ENCODE peak calls at places on chromosomes 3 and 15, in nine cellular contexts. T is upper lobe of left lung, C is suprapubic skin, F is K562, M is H1, S is sigmoid colon, B is GM12878, N is HCT116, E is prostate gland. Y is an unnamed sample.

GRCh38 chr3:15305366-15305844 is 27.0 kb downstream of the SH3BP5 start:
- DNase-seq in N (peak; percentile 31), B (no peak), M (no peak), F (peak; percentile 93), E (no peak), S (peak; percentile 56), T (peak; percentile 18), C (peak; percentile 40), Y (no peak)

GRCh38 chr15:100712226-100712625 is 109.8 kb downstream of the ASB7 start:
- DNase-seq in C (peak; percentile 59), N (no peak), E (no peak), B (no peak), F (no peak), T (no peak), S (peak; percentile 86), M (no peak), Y (no peak)

GRCh38 chr15:101642361-101642760 is 9.8 kb downstream of the TM2D3 start:
- DNase-seq in N (no peak), M (no peak), T (no peak), S (no peak), F (no peak), C (no peak), B (no peak), E (no peak), Y (no peak)

GRCh38 chr3:23490459-23490858 is 287.3 kb downstream of the UBE2E2 start:
- DNase-seq in N (no peak), C (no peak), F (no peak), E (no peak), B (no peak), T (no peak), S (no peak), M (no peak), Y (no peak)

GRCh38 chr3:149330609-149331008 is 2.8 kb downstream of the TM4SF18 start:
- DNase-seq in F (no peak), B (no peak), M (no peak), S (no peak), C (no peak), N (no peak), E (no peak), T (no peak), Y (no peak)

GRCh38 chr15:33675246-33675645 is 293.1 kb upstream of the CHRM5 start:
- DNase-seq in E (no peak), C (no peak), M (no peak), T (no peak), F (peak; percentile 39), B (no peak), S (no peak), N (peak; percentile 26), Y (peak; percentile 11)

GRCh38 chr15:45254405-45255293 is 2.6 kb downstream of the SLC28A2 start:
- DNase-seq in F (no peak), T (peak; percentile 43), N (no peak), E (no peak), M (no peak), S (no peak), C (no peak), B (no peak), Y (no peak)

GRCh38 chr15:79680721-79681120 is 216.1 kb downstream of the MTHFS start:
- DNase-seq in B (peak; percentile 8), M (no peak), S (no peak), N (no peak), E (no peak), C (no peak), T (no peak), F (no peak), Y (no peak)

GRCh38 chr3:100899440-100900091 is 93.7 kb downstream of the ABI3BP start:
- DNase-seq in T (no peak), B (peak; percentile 28), M (no peak), F (no peak), S (no peak), N (no peak), C (no peak), E (no peak), Y (no peak)

GRCh38 chr15:70323111-70323851 is 225.6 kb upstream of the TLE3 start:
- DNase-seq in M (peak; percentile 42), C (peak; percentile 84), F (no peak), E (peak; percentile 67), N (no peak), B (no peak), S (peak; percentile 93), T (no peak), Y (no peak)

GRCh38 chr3:71051259-71051595 is 532.3 kb downstream of the FOXP1 start:
- DNase-seq in T (no peak), B (no peak), M (no peak), S (no peak), E (no peak), F (no peak), C (no peak), N (no peak), Y (no peak)
- TF ChIP-seq POLR2AphosphoS5 in T (no peak), B (no peak), M (no peak), S (no peak), E (no peak), F (no peak), C (no peak), N (no peak), Y (no peak)

GRCh38 chr15:63504247-63504978 is at the start of gene USP3:
- DNase-seq in T (peak; percentile 94), B (no peak), S (peak; percentile 98), C (peak; percentile 96), F (peak; percentile 93), M (peak; percentile 98), E (peak; percentile 93), N (peak; percentile 89), Y (peak; percentile 94)

GRCh38 chr15:63502137-63502801 is 2.1 kb upstream of the USP3 start:
- DNase-seq in N (no peak), S (no peak), B (no peak), E (peak; percentile 80), T (peak; percentile 74), F (no peak), C (no peak), M (no peak), Y (no peak)

GRCh38 chr15:63501256-63502089 is 2.9 kb upstream of the USP3 start:
- DNase-seq in F (no peak), T (peak; percentile 93), M (no peak), C (peak; percentile 93), E (peak; percentile 74), N (no peak), B (no peak), S (peak; percentile 97), Y (no peak)

GRCh38 chr15:63503739-63504246 is 600 bp upstream of the USP3 start:
- DNase-seq in F (peak; percentile 69), C (no peak), M (no peak), S (peak; percentile 86), E (peak; percentile 34), T (peak; percentile 80), N (peak; percentile 75), B (no peak), Y (peak; percentile 47)

DNA sequence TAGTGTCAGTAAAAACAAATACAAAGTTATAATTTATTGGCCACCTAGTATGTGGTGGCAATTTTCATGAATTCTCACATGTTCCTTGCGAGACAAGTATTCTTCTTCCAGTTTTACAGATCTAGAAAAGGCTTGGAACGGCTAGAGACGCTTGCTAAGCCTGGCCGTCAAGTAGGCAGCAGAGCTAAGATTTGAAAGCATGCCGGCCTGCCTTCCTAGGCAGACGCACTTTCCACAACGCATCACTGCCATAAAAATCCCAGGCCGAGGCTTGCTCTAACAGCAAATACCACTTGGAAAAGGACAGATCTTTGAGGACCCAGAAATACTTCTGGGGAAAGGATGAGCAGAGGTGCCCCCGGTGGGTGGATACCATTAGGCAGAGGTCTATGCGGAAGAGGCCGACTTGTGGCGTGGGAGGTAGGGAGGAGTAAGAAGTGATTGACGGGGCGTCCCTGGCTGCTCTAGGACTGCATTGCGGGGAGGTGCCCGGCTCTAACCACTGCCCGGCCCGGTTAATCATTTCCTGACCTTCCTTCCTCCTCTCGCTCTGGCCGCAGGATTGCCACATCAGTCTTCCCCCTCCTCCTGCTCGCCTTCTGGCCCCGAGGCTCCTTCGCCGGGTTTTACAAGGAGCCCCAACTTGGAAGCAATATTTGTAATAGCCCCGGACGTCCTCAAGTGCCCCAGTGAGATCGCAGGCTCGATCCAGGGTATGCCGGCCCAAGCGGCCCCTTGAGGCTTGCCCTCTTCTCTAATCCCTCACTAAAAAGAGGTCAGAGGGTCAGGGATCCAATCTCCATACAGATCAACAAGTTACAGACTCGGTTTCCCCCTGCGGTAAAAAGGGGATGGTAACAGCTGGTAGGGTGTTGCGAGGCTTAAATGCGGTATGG is 1.3 kb upstream of the USP3 start:
- DNase-seq in B (peak; percentile 92), E (peak; percentile 65), T (peak; percentile 99), C (peak; percentile 96), M (peak; percentile 79), S (peak; percentile 95), F (peak; percentile 77), N (peak; percentile 83), Y (peak; percentile 99)
- H3K4me3 ChIP-seq in B (peak overlapping the region; percentile 76), E (peak overlapping the region; percentile 91), T (peak overlapping the region; percentile 91), C (peak overlapping the region; percentile 90), M (peak overlapping the region; percentile 41), S (peak overlapping the region; percentile 84), F (peak overlapping the region; percentile 56), N (peak overlapping the region; percentile 78), Y (peak overlapping the region; percentile 50)

DNA sequence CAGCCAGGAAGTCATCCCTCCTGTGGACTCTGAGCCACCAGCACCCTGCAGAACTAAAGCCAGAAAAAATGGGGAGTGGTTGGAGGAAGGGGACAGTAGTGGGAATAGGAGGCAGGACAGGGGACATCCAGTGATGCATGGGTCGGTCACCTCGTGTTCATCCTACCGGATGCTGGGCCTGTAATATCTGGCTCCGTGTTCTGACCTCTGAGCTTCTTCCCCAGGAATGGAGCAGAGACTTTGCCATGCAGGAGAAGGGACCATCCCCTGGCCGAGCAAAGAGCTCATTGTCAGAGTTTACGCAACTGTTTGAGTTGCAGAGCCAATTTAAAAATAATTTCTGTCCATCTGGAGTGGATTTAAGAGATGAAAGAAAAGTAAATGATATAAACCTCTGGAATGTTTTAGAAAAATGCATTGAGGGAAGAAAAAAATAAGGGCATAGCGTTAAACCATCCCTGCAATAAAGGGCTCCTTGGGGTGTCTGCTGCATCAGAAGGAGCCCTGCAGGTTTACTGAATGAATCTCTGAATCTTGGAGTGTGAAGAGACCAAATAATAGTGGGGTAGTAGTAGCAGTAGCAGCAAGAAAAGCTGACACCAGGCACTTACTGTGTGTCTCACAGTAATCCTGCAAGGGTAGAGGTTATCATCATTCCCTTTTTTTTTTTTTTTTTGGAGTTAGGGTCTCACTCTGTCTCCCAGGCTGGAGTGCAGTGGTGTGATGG is 70.9 kb downstream of the AAGAB start:
- DNase-seq in T (no peak), F (no peak), E (no peak), S (peak; percentile 78), N (no peak), M (no peak), B (no peak), C (no peak), Y (no peak)
- TF ChIP-seq POLR2AphosphoS5 in T (no peak), F (no peak), E (peak; percentile 11), S (peak; percentile 15), N (no peak), M (no peak), B (no peak), C (no peak), Y (no peak)

DNA sequence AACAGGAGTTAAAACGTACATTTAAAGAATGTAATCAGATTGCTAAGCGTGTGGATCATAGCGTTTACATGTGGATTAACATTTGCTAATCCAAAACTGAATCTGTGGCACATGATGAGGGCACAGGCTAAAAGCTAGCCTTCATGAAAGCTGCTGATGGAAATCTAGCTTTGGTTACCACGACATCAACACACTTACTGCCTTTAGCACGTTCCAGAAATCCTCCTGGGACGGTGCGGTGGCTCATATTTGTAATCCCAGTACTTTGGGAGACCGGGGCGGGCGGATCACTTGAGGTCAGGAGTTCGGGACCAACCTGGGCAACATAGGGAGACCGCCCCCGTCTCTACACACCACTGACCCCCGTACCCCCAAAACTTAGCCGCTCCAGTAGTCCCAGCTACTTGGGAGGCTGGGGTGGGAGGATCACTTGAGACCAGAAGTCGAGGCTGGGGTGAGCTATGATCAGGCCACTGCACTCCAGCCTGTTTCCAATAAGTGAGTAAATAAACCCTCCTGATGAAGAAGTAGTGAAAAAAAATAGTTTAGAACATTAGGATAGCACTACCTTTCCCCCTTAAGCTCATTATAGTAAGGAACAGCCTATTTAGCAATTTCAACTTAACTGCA is 1.2 kb upstream of the PRTG start:
- DNase-seq in F (no peak), N (no peak), M (no peak), E (no peak), C (no peak), B (no peak), T (no peak), S (no peak), Y (no peak)
- H3K4me3 ChIP-seq in F (no peak overlapping the region), N (no peak overlapping the region), M (no peak overlapping the region), E (no peak overlapping the region), C (no peak overlapping the region), B (no peak overlapping the region), T (peak overlapping the region; percentile 68), S (no peak overlapping the region), Y (no peak overlapping the region)

Y was measured in HL-60.